ENCODE peak calls at places on chromosomes 2 and 18, in seven cellular contexts. J, N, E, K, G, Z and B are unnamed samples.

GRCh38 chr2:203586696-203587095 is 51.6 kb upstream of the RAPH1 start:
- DNase-seq in J (no peak), N (no peak), E (no peak), K (no peak), G (no peak), Z (peak), B (no peak)

GRCh38 chr2:239370403-239370802 is 30.4 kb downstream of the HDAC4 start:
- DNase-seq in J (no peak), N (no peak), E (peak), K (no peak), G (no peak), Z (no peak), B (peak)

GRCh38 chr2:170454471-170455372 is 260.4 kb upstream of the SP5 start:
- DNase-seq in J (no peak), N (no peak), E (no peak), K (no peak), G (no peak), Z (no peak), B (no peak)

GRCh38 chr2:105925390-105925789 is 180.7 kb downstream of the NCK2 start:
- DNase-seq in J (no peak), N (no peak), E (no peak), K (no peak), G (no peak), Z (no peak), B (no peak)

GRCh38 chr18:48539406-48540328 is 836 bp downstream of the CTIF start:
- DNase-seq in J (no peak), N (peak), E (peak), K (peak), G (no peak), Z (peak), B (no peak)

GRCh38 chr18:364221-364620 is 96.4 kb upstream of the THOC1 start:
- DNase-seq in J (no peak), N (no peak), E (no peak), K (no peak), G (no peak), Z (peak), B (no peak)

GRCh38 chr2:226564667-226565066 is 235.0 kb downstream of the IRS1 start:
- DNase-seq in J (no peak), N (no peak), E (no peak), K (no peak), G (no peak), Z (no peak), B (no peak)

GRCh38 chr2:222878877-222879601 is 18.2 kb downstream of the ACSL3 start:
- DNase-seq in J (peak), N (no peak), E (no peak), K (no peak), G (no peak), Z (peak), B (no peak)

GRCh38 chr2:27885246-27885645 is 4.9 kb downstream of the RBKS start:
- DNase-seq in J (no peak), N (no peak), E (no peak), K (no peak), G (no peak), Z (peak), B (no peak)

GRCh38 chr2:229443141-229443540 is 172.1 kb upstream of the PID1 start:
- DNase-seq in J (no peak), N (no peak), E (no peak), K (no peak), G (no peak), Z (no peak), B (no peak)

GRCh38 chr2:177852389-177852788 is 220.2 kb downstream of the PDE11A start:
- DNase-seq in J (no peak), N (no peak), E (no peak), K (no peak), G (no peak), Z (no peak), B (no peak)

GRCh38 chr2:152466041-152466440 is 131.1 kb downstream of the FMNL2 start:
- DNase-seq in J (peak), N (no peak), E (no peak), K (no peak), G (no peak), Z (peak), B (no peak)

GRCh38 chr18:73118121-73118816 is 250.5 kb upstream of the NETO1 start:
- DNase-seq in J (no peak), N (no peak), E (no peak), K (no peak), G (no peak), Z (peak), B (no peak)

GRCh38 chr18:415627-416612 is 84.6 kb downstream of the COLEC12 start:
- DNase-seq in J (no peak), N (no peak), E (no peak), K (no peak), G (no peak), Z (peak), B (no peak)

GRCh38 chr2:155485141-155485842 is 786.8 kb downstream of the KCNJ3 start:
- DNase-seq in J (no peak), N (no peak), E (no peak), K (no peak), G (no peak), Z (no peak), B (no peak)

GRCh38 chr18:14976736-14977430 is 228.9 kb downstream of the ANKRD30B start:
- DNase-seq in J (peak), N (peak), E (no peak), K (no peak), G (no peak), Z (peak), B (no peak)

GRCh38 chr2:29336741-29337340 is 221.6 kb downstream of the CLIP4 start:
- DNase-seq in J (no peak), N (no peak), E (no peak), K (no peak), G (no peak), Z (no peak), B (no peak)

GRCh38 chr2:33366473-33366872 is 110.0 kb upstream of the RASGRP3 start:
- DNase-seq in J (no peak), N (no peak), E (no peak), K (no peak), G (no peak), Z (peak), B (no peak)

GRCh38 chr2:161983010-161983651 is 90.9 kb downstream of the DPP4 start:
- DNase-seq in J (no peak), N (no peak), E (no peak), K (no peak), G (no peak), Z (peak), B (no peak)

GRCh38 chr2:203824653-203825052 is 42.9 kb upstream of the CTLA4 start:
- DNase-seq in J (no peak), N (no peak), E (no peak), K (no peak), G (no peak), Z (no peak), B (no peak)

GRCh38 chr2:70785137-70785911 is 5.1 kb downstream of the FIGLA start:
- DNase-seq in J (peak), N (peak), E (no peak), K (no peak), G (no peak), Z (peak), B (peak)

GRCh38 chr18:8391068-8391467 is 218.2 kb upstream of the RAB12 start:
- DNase-seq in J (no peak), N (no peak), E (no peak), K (no peak), G (no peak), Z (peak), B (no peak)

GRCh38 chr18:5630057-5630765 is 86.4 kb upstream of the EPB41L3 start:
- DNase-seq in J (no peak), N (peak), E (no peak), K (no peak), G (peak), Z (no peak), B (no peak)

GRCh38 chr2:9734308-9734707 is 103.5 kb upstream of the YWHAQ start:
- DNase-seq in J (no peak), N (no peak), E (no peak), K (no peak), G (no peak), Z (no peak), B (no peak)

GRCh38 chr2:230164139-230164538 is 55.6 kb downstream of the SP110 start:
- DNase-seq in J (no peak), N (no peak), E (no peak), K (no peak), G (no peak), Z (no peak), B (no peak)

GRCh38 chr2:219125225-219125885 is 35.3 kb downstream of the NHEJ1 start:
- DNase-seq in J (peak), N (peak), E (no peak), K (no peak), G (no peak), Z (peak), B (no peak)

GRCh38 chr2:58042486-58042970 is 4.1 kb upstream of the VRK2 start:
- DNase-seq in J (peak), N (peak), E (no peak), K (no peak), G (no peak), Z (peak), B (no peak)

GRCh38 chr18:9506046-9506792 is 30.9 kb downstream of the RALBP1 start:
- DNase-seq in J (no peak), N (no peak), E (no peak), K (no peak), G (no peak), Z (peak), B (no peak)